ENCODE peak calls at places on chromosomes 4 and X, in six cellular contexts. R is naive thymus-derived CD4-positive, alpha-beta T cell; E is effector memory CD4-positive, alpha-beta T cell; G is tibial artery; B is right atrium auricular region; P is CD8-positive, alpha-beta T cell. Q is an unnamed sample.

GRCh38 chrX:74377282-74377681 is 44.0 kb upstream of the SLC16A2 start:
- DNase-seq in R (no peak), P (no peak), G (no peak), E (no peak), B (no peak), Q (no peak)

GRCh38 chr4:26144526-26145167 is 176.2 kb upstream of the RBPJ start:
- DNase-seq in R (no peak), G (no peak), B (no peak), E (no peak), P (no peak), Q (no peak)

GRCh38 chrX:31851761-31852160 is 779.9 kb upstream of the FTHL17 start:
- DNase-seq in R (no peak), P (no peak), E (no peak), B (no peak), G (no peak), Q (no peak)

GRCh38 chr4:126405369-126405982 is 1090.7 kb downstream of the FAT4 start:
- DNase-seq in E (no peak), G (no peak), R (no peak), B (no peak), P (no peak), Q (peak; percentile 4)

GRCh38 chr4:40423735-40424134 is 88.6 kb downstream of the CHRNA9 start:
- DNase-seq in B (no peak), R (no peak), G (no peak), E (no peak), P (no peak), Q (no peak)

GRCh38 chrX:623268-623598 is 7.4 kb upstream of the SHOX start:
- DNase-seq in B (no peak), P (no peak), R (no peak), E (no peak), G (no peak), Q (no peak)

GRCh38 chr4:44100456-44100855 is 348.2 kb downstream of the KCTD8 start:
- DNase-seq in P (no peak), G (no peak), B (no peak), E (no peak), R (no peak), Q (no peak)

GRCh38 chr4:11228575-11228974 is 200.1 kb downstream of the HS3ST1 start:
- DNase-seq in R (no peak), E (no peak), P (no peak), B (no peak), G (no peak), Q (no peak)

GRCh38 chrX:9539611-9540387 is 74.9 kb downstream of the TBL1X start:
- DNase-seq in G (no peak), B (no peak), R (no peak), E (no peak), P (no peak), Q (no peak)

GRCh38 chr4:10172278-10173038 is 55.9 kb upstream of the WDR1 start:
- DNase-seq in P (no peak), G (no peak), B (no peak), E (no peak), R (no peak), Q (no peak)

GRCh38 chr4:88522702-88523324 is 763 bp downstream of the PYURF start:
- DNase-seq in R (peak; percentile 22), G (no peak), E (no peak), P (no peak), B (no peak), Q (peak; percentile 42)

GRCh38 chrX:15206306-15206705 is 63.6 kb downstream of the ASB9 start:
- DNase-seq in G (no peak), R (no peak), E (no peak), B (no peak), P (no peak), Q (no peak)

GRCh38 chr4:53861856-53862610 is 202.4 kb downstream of the CHIC2 start:
- DNase-seq in E (no peak), G (no peak), B (peak; percentile 73), R (no peak), P (no peak), Q (peak; percentile 21)

GRCh38 chrX:48745222-48745621 is 16.3 kb upstream of the GLOD5 start:
- DNase-seq in G (no peak), B (no peak), E (no peak), R (no peak), P (no peak), Q (no peak)

GRCh38 chrX:39899876-39900787 is 197.6 kb downstream of the BCOR start:
- DNase-seq in B (no peak), P (no peak), G (no peak), E (no peak), R (no peak), Q (no peak)

GRCh38 chr4:89539374-89539773 is 231.8 kb upstream of the GPRIN3 start:
- DNase-seq in G (no peak), E (no peak), R (no peak), P (no peak), B (no peak), Q (no peak)

GRCh38 chr4:115883251-115883650 is 769.8 kb upstream of the NDST4 start:
- DNase-seq in G (no peak), E (no peak), P (no peak), B (no peak), R (no peak), Q (no peak)

GRCh38 chrX:13022926-13023325 is 21.5 kb downstream of the FAM9C start:
- DNase-seq in R (no peak), E (no peak), P (peak; percentile 44), G (no peak), B (no peak), Q (no peak)

GRCh38 chrX:11273544-11273943 is 19.7 kb upstream of the AMELX start:
- DNase-seq in R (no peak), E (no peak), B (no peak), P (no peak), G (no peak), Q (no peak)

GRCh38 chr4:121243476-121243875 is 79.4 kb upstream of the TNIP3 start:
- DNase-seq in B (no peak), G (no peak), E (no peak), R (no peak), P (no peak), Q (no peak)

GRCh38 chr4:94545296-94545695 is 93.6 kb downstream of the PDLIM5 start:
- DNase-seq in G (no peak), E (no peak), B (no peak), R (no peak), P (no peak), Q (no peak)

GRCh38 chr4:8235686-8236085 is 33.9 kb upstream of the HTRA3 start:
- DNase-seq in R (no peak), B (no peak), G (no peak), E (no peak), P (no peak), Q (no peak)

GRCh38 chr4:40573593-40574311 is 55.9 kb downstream of the RBM47 start:
- DNase-seq in G (no peak), R (no peak), P (no peak), E (no peak), B (no peak), Q (peak; percentile 68)

GRCh38 chrX:46979340-46979739 is 67.1 kb downstream of the JADE3 start:
- DNase-seq in E (no peak), G (no peak), B (no peak), P (no peak), R (no peak), Q (no peak)

GRCh38 chrX:46978341-46979291 is 66.4 kb downstream of the JADE3 start:
- DNase-seq in B (peak; percentile 69), R (peak; percentile 46), E (peak; percentile 26), P (peak; percentile 75), G (peak; percentile 70), Q (peak; percentile 74)
- H3K27ac ChIP-seq in B (no peak overlapping the region), R (no peak overlapping the region), E (no peak overlapping the region), P (no peak overlapping the region), G (peak overlapping the region; percentile 51), Q (no peak overlapping the region)

DNA sequence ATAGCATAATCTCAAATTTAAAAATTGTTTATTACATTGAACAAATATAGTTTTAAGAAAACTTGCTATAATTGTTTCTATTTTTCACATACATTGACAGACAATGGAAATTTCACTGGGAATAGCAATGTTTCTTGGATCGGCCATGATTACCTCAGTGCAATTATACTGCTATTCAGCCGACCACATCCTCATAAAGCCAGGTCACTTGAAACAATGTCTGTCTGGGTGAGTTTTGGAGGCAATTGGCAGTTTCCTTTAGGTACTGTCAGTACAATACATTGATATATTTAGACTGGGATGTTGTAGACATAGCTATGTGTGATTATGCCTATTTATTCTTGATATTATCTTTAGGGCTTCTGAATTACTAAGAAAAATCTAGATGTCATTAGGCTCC is 89.5 kb upstream of the VEGFC start:
- DNase-seq in E (no peak), B (no peak), P (no peak), R (no peak), G (no peak), Q (no peak)
- H3K27ac ChIP-seq in E (no peak overlapping the region), B (no peak overlapping the region), P (no peak overlapping the region), R (no peak overlapping the region), G (no peak overlapping the region), Q (no peak overlapping the region)

GRCh38 chr4:15186826-15187225 is 184.5 kb downstream of the CPEB2 start:
- DNase-seq in E (no peak), P (no peak), G (no peak), B (no peak), R (no peak), Q (no peak)
- H3K27ac ChIP-seq in E (no peak overlapping the region), P (no peak overlapping the region), G (no peak overlapping the region), B (no peak overlapping the region), R (no peak overlapping the region), Q (no peak overlapping the region)

DNA sequence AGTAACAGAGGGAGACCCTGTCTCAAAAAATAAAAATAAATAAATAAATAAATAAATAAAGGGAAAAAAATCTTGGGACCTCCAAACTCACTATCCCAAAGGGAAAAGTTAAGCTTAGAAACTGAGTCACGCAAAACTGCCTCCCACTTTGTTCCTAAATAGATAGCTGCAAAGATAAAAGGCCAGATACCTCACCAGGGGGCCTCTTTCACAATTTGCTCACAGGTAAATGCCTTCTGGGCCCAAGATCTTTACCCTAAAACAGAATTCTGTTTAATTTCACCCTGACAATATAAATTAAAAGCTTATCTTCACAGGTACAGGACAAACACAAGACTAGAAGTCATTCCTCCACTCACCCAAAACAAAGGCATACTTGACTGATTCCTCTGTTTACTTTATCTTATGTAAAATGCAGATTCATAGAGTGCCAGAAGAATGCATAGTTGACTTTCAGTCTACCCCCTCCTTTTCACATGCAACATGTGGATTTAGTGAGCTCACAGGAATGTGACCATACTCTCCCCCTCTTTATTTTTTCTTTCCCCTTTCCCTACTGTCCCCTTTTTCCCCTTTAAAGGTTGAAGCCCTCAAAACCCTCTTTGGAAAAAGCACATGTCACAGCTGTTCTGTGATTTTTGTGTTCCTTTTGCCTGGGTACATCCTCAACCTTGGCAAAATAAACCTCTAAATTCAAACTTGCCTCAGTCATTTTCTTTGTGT is 23.4 kb downstream of the ELF2 start:
- DNase-seq in P (no peak), G (no peak), B (no peak), R (no peak), E (no peak), Q (no peak)
- H3K27ac ChIP-seq in P (no peak overlapping the region), G (no peak overlapping the region), B (no peak overlapping the region), R (no peak overlapping the region), E (no peak overlapping the region), Q (no peak overlapping the region)

DNA sequence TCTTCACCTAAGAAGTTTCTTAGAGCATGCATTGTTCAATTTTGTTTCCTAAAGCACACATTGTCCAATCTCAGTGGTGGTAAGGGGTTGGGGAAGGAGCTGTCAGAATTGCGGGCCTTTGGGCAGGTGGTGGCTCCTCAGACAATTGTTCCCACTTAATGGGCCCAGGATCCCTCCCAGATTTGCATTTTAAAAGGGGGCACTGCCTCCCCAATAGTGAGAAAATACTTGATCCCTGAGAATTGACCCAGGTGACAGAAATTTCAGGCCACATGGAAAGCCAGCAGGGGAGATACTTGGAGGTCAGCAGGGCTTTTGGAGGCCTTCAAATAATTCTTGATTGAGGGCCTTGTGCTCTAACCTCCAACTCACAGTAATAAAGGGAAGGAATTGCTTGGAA is 217.1 kb downstream of the ZNF674 start:
- DNase-seq in E (no peak), G (no peak), P (no peak), R (no peak), B (no peak), Q (no peak)
- H3K27ac ChIP-seq in E (no peak overlapping the region), G (peak overlapping the region; percentile 70), P (no peak overlapping the region), R (no peak overlapping the region), B (no peak overlapping the region), Q (no peak overlapping the region)

Q was measured in HL-60.